ENCODE peak calls at places on chromosome 17, in six cellular contexts. Q is tibial nerve, S is HCT116, Z is stomach, B is GM23338, L is pancreas. T is an unnamed sample.

GRCh38 chr17:27323538-27324212 is 29.8 kb downstream of the WSB1 start:
- DNase-seq in Q (peak; percentile 49), S (no peak), Z (peak; percentile 67), B (peak; percentile 48), L (peak; percentile 39), T (peak; percentile 81)

GRCh38 chr17:82972836-82973372 is 106.5 kb upstream of the METRNL start:
- DNase-seq in Q (no peak), S (no peak), Z (no peak), B (no peak), L (no peak), T (no peak)

GRCh38 chr17:81401727-81402529 is 6.7 kb downstream of the BAHCC1 start:
- DNase-seq in Q (no peak), S (no peak), Z (no peak), B (peak; percentile 68), L (no peak), T (no peak)

GRCh38 chr17:79832211-79833109 is 6.8 kb downstream of the CBX4 start:
- DNase-seq in Q (no peak), S (no peak), Z (peak; percentile 55), B (peak; percentile 79), L (peak; percentile 57), T (no peak)

GRCh38 chr17:70254735-70255460 is 85.6 kb downstream of the KCNJ2 start:
- DNase-seq in Q (no peak), S (no peak), Z (no peak), B (no peak), L (no peak), T (no peak)

GRCh38 chr17:8426094-8426720 is 9.5 kb upstream of the NDEL1 start:
- DNase-seq in Q (no peak), S (no peak), Z (no peak), B (no peak), L (no peak), T (no peak)

GRCh38 chr17:55852734-55853133 is 101.9 kb downstream of the PCTP start:
- DNase-seq in Q (no peak), S (no peak), Z (no peak), B (no peak), L (no peak), T (no peak)

GRCh38 chr17:63697341-63698286 is 2.3 kb downstream of the LIMD2 start:
- DNase-seq in Q (no peak), S (peak; percentile 27), Z (peak; percentile 73), B (peak; percentile 75), L (peak; percentile 62), T (no peak)

GRCh38 chr17:42667088-42667951 is 8.2 kb downstream of the TUBG2 start:
- DNase-seq in Q (no peak), S (peak; percentile 87), Z (peak; percentile 60), B (no peak), L (no peak), T (no peak)

GRCh38 chr17:61997649-61998048 is 67.4 kb downstream of the MED13 start:
- DNase-seq in Q (no peak), S (no peak), Z (no peak), B (no peak), L (no peak), T (no peak)

GRCh38 chr17:33674685-33675084 is 381.6 kb upstream of the ASIC2 start:
- DNase-seq in Q (peak; percentile 40), S (peak; percentile 1), Z (peak; percentile 51), B (peak; percentile 80), L (peak; percentile 27), T (no peak)

GRCh38 chr17:19410875-19411291 is at the start of gene RNF112:
- DNase-seq in Q (no peak), S (no peak), Z (no peak), B (peak; percentile 74), L (no peak), T (no peak)

GRCh38 chr17:58330997-58331814 is 2.6 kb upstream of the TSPOAP1 start:
- DNase-seq in Q (no peak), S (no peak), Z (peak; percentile 45), B (peak; percentile 47), L (no peak), T (no peak)

GRCh38 chr17:82023447-82024241 is 539 bp downstream of the LRRC45 start:
- DNase-seq in Q (no peak), S (no peak), Z (no peak), B (peak; percentile 69), L (no peak), T (no peak)

GRCh38 chr17:57518587-57519118 is 226.4 kb downstream of the CCDC182 start:
- DNase-seq in Q (no peak), S (no peak), Z (no peak), B (no peak), L (no peak), T (no peak)

GRCh38 chr17:81394831-81395599 is at the start of gene BAHCC1:
- DNase-seq in Q (peak; percentile 100), S (peak; percentile 100), Z (peak; percentile 100), B (peak; percentile 99), L (peak; percentile 100), T (peak; percentile 100)

GRCh38 chr17:67980456-67980855 is 15.8 kb downstream of the C17orf58 start:
- DNase-seq in Q (no peak), S (no peak), Z (no peak), B (no peak), L (no peak), T (no peak)

GRCh38 chr17:74206332-74206818 is 2.9 kb downstream of the RPL38 start:
- DNase-seq in Q (no peak), S (no peak), Z (no peak), B (no peak), L (no peak), T (no peak)

GRCh38 chr17:83095016-83095415 is 15.6 kb downstream of the METRNL start:
- DNase-seq in Q (no peak), S (no peak), Z (no peak), B (no peak), L (no peak), T (no peak)

GRCh38 chr17:7388856-7389255 is 5.5 kb downstream of the PLSCR3 start:
- DNase-seq in Q (no peak), S (no peak), Z (no peak), B (no peak), L (no peak), T (no peak)

DNA sequence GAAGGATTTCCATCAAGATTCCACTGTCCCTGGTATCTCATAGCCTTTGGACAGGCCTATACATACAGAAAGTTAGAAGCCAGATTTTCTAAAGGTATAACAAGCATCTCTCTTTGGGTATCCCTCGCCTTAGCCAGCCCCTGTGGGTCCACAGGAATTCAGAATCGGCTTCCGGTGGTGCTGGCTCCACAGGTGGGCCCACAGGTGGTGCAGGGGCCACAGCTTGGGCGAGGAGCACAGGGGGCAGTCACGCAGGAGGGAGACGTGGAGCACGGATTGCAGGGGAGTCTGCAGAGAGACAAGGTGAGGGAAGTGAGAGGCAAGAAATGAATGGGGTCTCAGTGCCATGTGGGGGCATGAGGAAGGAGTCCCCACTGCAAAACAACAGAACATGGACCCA is 3.5 kb downstream of the KRT38 start:
- DNase-seq in Q (no peak), S (no peak), Z (no peak), B (no peak), L (no peak), T (no peak)
- TF ChIP-seq CTCF in Q (no peak), S (no peak), Z (no peak), B (no peak), L (no peak), T (no peak)

DNA sequence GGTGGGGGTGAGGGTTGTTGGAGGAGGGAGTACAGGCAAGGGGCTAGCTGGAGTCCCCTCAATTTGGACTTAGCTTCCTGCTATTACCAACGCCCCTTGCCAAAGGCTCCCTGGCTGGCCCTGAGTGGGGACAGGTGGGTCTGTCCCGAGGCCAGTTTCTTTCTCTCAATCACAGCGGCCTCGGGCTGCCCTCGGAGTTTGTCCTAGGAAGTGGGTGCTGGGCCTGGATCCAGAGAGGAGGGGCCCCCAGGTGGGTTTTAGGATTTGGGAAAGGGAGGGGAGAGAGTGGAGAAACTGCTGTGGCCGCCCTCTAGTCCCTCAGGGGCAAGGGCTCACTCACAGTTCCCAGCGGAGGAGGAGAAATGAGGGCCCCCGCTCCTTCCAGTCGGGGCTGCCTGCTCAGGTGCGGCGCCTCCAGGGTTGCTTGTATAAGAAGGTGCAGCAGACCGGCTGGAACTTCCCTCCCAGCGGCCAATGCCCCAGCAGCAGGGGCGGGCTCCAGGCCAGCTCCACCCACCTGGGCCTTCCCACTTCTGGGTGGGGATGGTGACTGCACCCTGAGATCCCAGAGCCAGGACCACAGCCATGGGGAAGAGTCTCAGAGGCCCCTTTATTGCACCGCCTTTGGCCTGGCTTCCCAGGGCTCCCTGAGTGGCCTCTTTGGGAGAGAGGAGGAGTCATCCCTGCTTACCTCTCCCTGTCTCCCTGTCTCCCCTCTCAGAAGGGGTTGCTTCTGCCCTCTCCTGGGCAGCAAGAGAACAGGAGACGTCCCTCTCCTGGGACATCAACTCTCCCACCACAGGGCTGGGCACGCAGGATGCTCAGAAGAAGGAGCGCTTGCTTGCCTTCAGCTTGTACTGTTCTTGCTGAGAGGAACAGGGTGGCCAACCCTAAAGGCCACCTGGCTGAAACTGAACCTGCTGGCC is 112.0 kb upstream of the SMURF2 start:
- DNase-seq in Q (no peak), S (peak; percentile 95), Z (peak; percentile 85), B (peak; percentile 85), L (peak; percentile 78), T (no peak)
- H3K4me3 ChIP-seq in Q (no peak overlapping the region), S (peak overlapping the region; percentile 80), Z (peak overlapping the region; percentile 31), B (peak overlapping the region; percentile 77), L (no peak overlapping the region), T (no peak overlapping the region)

GRCh38 chr17:4559851-4560820 is at the start of gene GGT6:
- DNase-seq in Q (no peak), S (no peak), Z (peak; percentile 93), B (no peak), L (peak; percentile 93), T (no peak)

GRCh38 chr17:4559139-4559791 is 1.1 kb downstream of the GGT6 start:
- DNase-seq in Q (no peak), S (no peak), Z (peak; percentile 51), B (no peak), L (no peak), T (no peak)

GRCh38 chr17:4560837-4561241 is 462 bp upstream of the GGT6 start:
- DNase-seq in Q (no peak), S (no peak), Z (no peak), B (peak; percentile 69), L (no peak), T (no peak)

GRCh38 chr17:4565209-4566141 is 5.1 kb upstream of the GGT6 start:
- DNase-seq in Q (no peak), S (peak; percentile 84), Z (peak; percentile 72), B (peak; percentile 95), L (peak; percentile 62), T (no peak)

GRCh38 chr17:4562000-4562969 is 1.9 kb upstream of the GGT6 start:
- DNase-seq in Q (no peak), S (no peak), Z (no peak), B (no peak), L (no peak), T (no peak)
- TF ChIP-seq CTCF in Q (no peak), S (no peak), Z (no peak), B (no peak), L (no peak), T (no peak)

GRCh38 chr17:29615048-29615385 is 7.7 kb downstream of the CORO6 start:
- DNase-seq in Q (no peak), S (no peak), Z (no peak), B (peak; percentile 32), L (no peak), T (no peak)

GRCh38 chr17:29613371-29613837 is 9.3 kb downstream of the CORO6 start:
- DNase-seq in Q (peak; percentile 95), S (no peak), Z (peak; percentile 93), B (peak; percentile 96), L (peak; percentile 86), T (peak; percentile 92)

GRCh38 chr17:29612404-29613370 is 10.0 kb downstream of the CORO6 start:
- DNase-seq in Q (no peak), S (no peak), Z (no peak), B (peak; percentile 38), L (no peak), T (peak; percentile 78)

GRCh38 chr17:29614345-29615047 is 8.2 kb downstream of the CORO6 start:
- DNase-seq in Q (no peak), S (no peak), Z (no peak), B (peak; percentile 16), L (no peak), T (no peak)

GRCh38 chr17:29613856-29614255 is 8.9 kb downstream of the CORO6 start:
- DNase-seq in Q (no peak), S (no peak), Z (no peak), B (peak; percentile 47), L (no peak), T (no peak)
- H3K4me3 ChIP-seq in Q (peak overlapping the region; percentile 18), S (no peak overlapping the region), Z (peak overlapping the region; percentile 35), B (peak overlapping the region; percentile 67), L (no peak overlapping the region), T (peak overlapping the region; percentile 66)

T was measured in coronary artery.